ENCODE peak calls at places on chromosomes 1 and 21, in four cellular contexts. One of them, this sample, is unnamed.

GRCh38 chr21:24844672-24845071 is 762.6 kb downstream of the MRPL39 start:
- DNase-seq in IMR-90: peak; percentile 4
- DNase-seq in GM12878: no peak
- DNase-seq in K562: no peak
- DNase-seq in this sample: no peak

GRCh38 chr1:44500181-44501021 is 95.3 kb downstream of the RNF220 start:
- DNase-seq in IMR-90: no peak
- DNase-seq in GM12878: no peak
- DNase-seq in K562: peak; percentile 37
- DNase-seq in this sample: peak; percentile 59

GRCh38 chr1:109404838-109405237 is 7.1 kb upstream of the SORT1 start:
- DNase-seq in IMR-90: no peak
- DNase-seq in GM12878: no peak
- DNase-seq in K562: no peak
- DNase-seq in this sample: no peak

GRCh38 chr1:106700151-106700550 is 356.3 kb upstream of the PRMT6 start:
- DNase-seq in GM12878: no peak
- DNase-seq in K562: no peak
- DNase-seq in IMR-90: peak; percentile 16
- DNase-seq in this sample: no peak

GRCh38 chr21:28548291-28548690 is 444.4 kb downstream of the LTN1 start:
- DNase-seq in GM12878: no peak
- DNase-seq in K562: no peak
- DNase-seq in IMR-90: peak; percentile 27
- DNase-seq in this sample: no peak

GRCh38 chr1:58288624-58289142 is 257.8 kb downstream of the OMA1 start:
- DNase-seq in GM12878: no peak
- DNase-seq in K562: no peak
- DNase-seq in IMR-90: no peak
- DNase-seq in this sample: no peak

GRCh38 chr1:53525595-53525994 is 66.4 kb downstream of the DMRTB1 start:
- DNase-seq in GM12878: no peak
- DNase-seq in K562: peak; percentile 52
- DNase-seq in IMR-90: no peak
- DNase-seq in this sample: no peak

GRCh38 chr1:94265931-94266330 is 28.5 kb upstream of the ARHGAP29 start:
- DNase-seq in IMR-90: peak; percentile 31
- DNase-seq in GM12878: no peak
- DNase-seq in K562: no peak
- DNase-seq in this sample: peak; percentile 77

GRCh38 chr1:62045579-62045978 is 149.1 kb upstream of the L1TD1 start:
- DNase-seq in IMR-90: no peak
- DNase-seq in K562: peak; percentile 16
- DNase-seq in GM12878: no peak
- DNase-seq in this sample: no peak

GRCh38 chr1:77143529-77144121 is 75.6 kb downstream of the PIGK start:
- DNase-seq in IMR-90: peak; percentile 1
- DNase-seq in GM12878: no peak
- DNase-seq in K562: no peak
- DNase-seq in this sample: peak; percentile 16

GRCh38 chr1:93061895-93062792 is 16.9 kb upstream of the MTF2 start:
- DNase-seq in GM12878: no peak
- DNase-seq in IMR-90: peak; percentile 36
- DNase-seq in K562: peak; percentile 27
- DNase-seq in this sample: peak; percentile 29

GRCh38 chr1:230077436-230078221 is 10.6 kb downstream of the GALNT2 start:
- DNase-seq in GM12878: no peak
- DNase-seq in K562: no peak
- DNase-seq in IMR-90: peak; percentile 61
- DNase-seq in this sample: no peak

DNA sequence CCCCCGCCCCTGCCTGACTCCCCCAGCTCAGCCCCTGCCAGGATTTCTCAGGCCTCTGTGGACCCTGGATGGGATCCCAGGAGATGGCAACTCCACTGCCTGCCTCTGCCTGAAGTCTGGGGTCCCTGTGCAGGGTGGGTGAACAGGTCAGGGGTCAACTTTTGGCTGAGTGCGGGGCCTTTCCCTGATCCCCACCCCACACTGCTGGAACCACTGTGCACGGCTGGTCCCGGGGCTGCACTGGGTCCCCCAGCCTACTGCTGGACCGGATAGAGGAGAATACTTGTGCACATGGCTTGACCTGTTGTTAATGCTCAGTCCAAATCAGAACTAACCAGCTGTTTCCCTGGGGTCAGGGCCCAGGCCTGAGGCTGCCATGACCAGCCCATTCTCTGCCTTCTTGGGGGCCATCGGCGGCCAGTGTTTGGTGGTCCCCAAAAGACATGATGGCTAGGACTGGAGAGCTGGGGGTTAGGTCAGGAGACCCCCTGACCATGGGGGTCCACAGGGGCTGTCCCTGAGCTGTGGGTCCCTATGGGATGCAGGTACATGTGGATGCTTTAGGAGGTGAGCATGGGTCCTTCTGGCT is 19.2 kb upstream of the ZNF678 start:
- DNase-seq in IMR-90: no peak
- DNase-seq in K562: no peak
- DNase-seq in GM12878: no peak
- DNase-seq in this sample: no peak
- TF ChIP-seq FOS in IMR-90: no peak
- TF ChIP-seq FOS in K562: no peak
- TF ChIP-seq FOS in GM12878: no peak
- TF ChIP-seq FOS in this sample: no peak

GRCh38 chr1:234213576-234214128 is 159.6 kb upstream of the COA6 start:
- DNase-seq in IMR-90: no peak
- DNase-seq in K562: no peak
- DNase-seq in GM12878: no peak
- DNase-seq in this sample: no peak

GRCh38 chr1:234217316-234217840 is 155.9 kb upstream of the COA6 start:
- DNase-seq in K562: no peak
- DNase-seq in IMR-90: no peak
- DNase-seq in GM12878: no peak
- DNase-seq in this sample: no peak

GRCh38 chr1:234216116-234216703 is 157.0 kb upstream of the COA6 start:
- DNase-seq in GM12878: peak; percentile 45
- DNase-seq in K562: no peak
- DNase-seq in IMR-90: no peak
- DNase-seq in this sample: no peak

GRCh38 chr1:234214129-234214910 is 158.9 kb upstream of the COA6 start:
- DNase-seq in IMR-90: peak; percentile 7
- DNase-seq in GM12878: no peak
- DNase-seq in K562: no peak
- DNase-seq in this sample: no peak

DNA sequence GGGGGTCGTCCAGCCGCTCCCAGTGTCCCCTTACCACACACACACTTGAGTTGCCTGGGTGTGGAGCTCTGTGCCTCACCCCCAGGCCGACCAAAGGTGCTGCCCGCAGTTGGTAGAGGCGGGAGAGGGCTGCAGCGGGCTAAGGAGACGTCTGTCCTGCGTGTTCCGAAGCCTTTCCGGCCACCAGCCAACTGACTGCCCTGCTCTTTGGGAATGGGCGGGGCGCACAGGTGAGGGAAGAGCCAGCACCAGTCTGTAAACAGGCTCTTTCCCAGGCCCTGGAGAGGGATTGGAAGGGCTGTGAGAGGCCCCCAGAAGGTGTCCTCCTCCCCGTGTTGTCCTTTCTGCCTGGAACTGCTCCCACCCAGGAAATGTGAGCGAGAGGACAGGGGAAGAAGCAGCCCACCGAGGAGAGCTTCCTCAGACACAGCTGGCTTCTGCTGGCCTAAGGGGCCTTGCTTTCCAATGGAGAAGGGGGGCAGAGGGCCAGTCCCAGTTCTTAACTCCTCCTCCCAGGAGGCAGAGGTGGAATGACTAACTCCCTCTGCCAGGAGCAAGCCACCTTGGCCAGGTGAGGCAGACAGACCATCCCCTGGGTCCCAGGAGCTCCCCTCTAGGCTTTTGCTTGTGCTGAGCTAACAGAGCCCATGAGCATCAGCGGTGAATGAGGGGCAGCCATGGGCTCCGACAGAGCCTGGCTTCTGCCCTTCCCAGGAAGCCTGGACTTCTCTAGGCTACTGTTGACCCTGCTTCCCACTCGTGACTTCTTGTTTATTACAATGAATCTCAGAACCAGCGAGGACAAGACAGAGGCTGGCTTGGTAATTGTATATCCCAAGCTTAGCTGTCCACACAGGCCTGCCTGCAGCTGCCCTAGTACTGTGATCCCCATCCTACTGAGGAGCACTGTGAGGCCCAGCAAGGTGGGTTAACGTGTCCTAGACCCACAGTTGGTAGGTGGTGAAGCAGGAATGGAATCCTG is 158.1 kb upstream of the COA6 start:
- DNase-seq in GM12878: no peak
- DNase-seq in K562: no peak
- DNase-seq in IMR-90: no peak
- DNase-seq in this sample: no peak
- H3K4me2 ChIP-seq in GM12878: peak overlapping the region; percentile 90
- H3K4me2 ChIP-seq in K562: no peak overlapping the region
- H3K4me2 ChIP-seq in IMR-90: peak overlapping the region; percentile 65
- H3K4me2 ChIP-seq in this sample: no peak overlapping the region

GRCh38 chr1:30183895-30184294 is 539.5 kb downstream of the MATN1 start:
- DNase-seq in K562: no peak
- DNase-seq in IMR-90: no peak
- DNase-seq in GM12878: no peak
- DNase-seq in this sample: no peak

GRCh38 chr1:30185313-30185712 is 538.1 kb downstream of the MATN1 start:
- DNase-seq in K562: no peak
- DNase-seq in IMR-90: no peak
- DNase-seq in GM12878: no peak
- DNase-seq in this sample: no peak

GRCh38 chr1:30183006-30183405 is 540.4 kb downstream of the MATN1 start:
- DNase-seq in K562: no peak
- DNase-seq in IMR-90: no peak
- DNase-seq in GM12878: no peak
- DNase-seq in this sample: no peak

GRCh38 chr1:30185809-30186208 is 537.6 kb downstream of the MATN1 start:
- DNase-seq in K562: peak; percentile 30
- DNase-seq in GM12878: no peak
- DNase-seq in IMR-90: no peak
- DNase-seq in this sample: no peak

GRCh38 chr1:30184393-30185141 is 538.8 kb downstream of the MATN1 start:
- DNase-seq in IMR-90: no peak
- DNase-seq in GM12878: no peak
- DNase-seq in K562: peak; percentile 79
- DNase-seq in this sample: no peak
- H2AFZ ChIP-seq in IMR-90: no peak overlapping the region
- H2AFZ ChIP-seq in GM12878: no peak overlapping the region
- H2AFZ ChIP-seq in K562: peak overlapping the region; percentile 4
- H2AFZ ChIP-seq in this sample: no peak overlapping the region

DNA sequence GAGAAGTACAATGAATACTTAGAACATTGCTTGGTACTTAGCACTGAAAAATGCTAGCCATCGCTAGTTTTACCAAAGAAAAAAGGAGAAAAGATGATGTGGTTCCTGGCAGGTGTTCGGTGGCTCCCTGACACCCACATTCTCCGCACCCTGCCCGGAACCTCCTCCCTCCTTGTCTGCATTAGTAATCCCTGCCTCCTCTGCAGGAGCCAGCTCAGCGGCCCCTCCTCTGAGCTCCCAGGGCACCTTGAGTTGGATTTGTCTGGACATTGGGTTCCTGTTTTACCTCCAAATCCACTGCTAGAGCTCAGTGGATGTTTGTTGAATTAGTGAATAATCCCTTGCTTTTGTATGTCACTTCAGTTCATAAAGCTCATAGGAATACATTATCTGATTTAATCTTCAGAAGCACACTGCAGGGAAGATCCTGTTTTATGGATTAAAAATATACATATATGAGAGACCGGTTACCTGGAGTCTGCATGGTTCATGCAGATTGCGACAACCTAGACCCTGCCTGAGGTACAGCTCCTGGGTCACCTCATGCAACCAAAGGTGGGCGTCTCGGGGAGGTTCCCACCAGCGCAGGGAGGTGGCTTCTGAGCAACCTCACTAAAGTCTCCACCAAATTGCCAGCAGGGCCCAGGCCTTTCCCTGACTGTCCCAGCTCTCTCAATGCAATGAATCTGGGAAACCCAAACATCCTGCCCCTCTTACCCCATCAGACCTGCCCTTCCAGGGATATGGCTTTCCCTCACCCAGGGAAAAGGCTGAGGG is 24.2 kb downstream of the PCAT6 start:
- DNase-seq in K562: no peak
- DNase-seq in GM12878: no peak
- DNase-seq in IMR-90: no peak
- DNase-seq in this sample: no peak
- TF ChIP-seq FOS in K562: no peak
- TF ChIP-seq FOS in GM12878: no peak
- TF ChIP-seq FOS in IMR-90: no peak
- TF ChIP-seq FOS in this sample: no peak

GRCh38 chr1:16076871-16077250 is 3.4 kb upstream of the FAM131C start:
- DNase-seq in GM12878: no peak
- DNase-seq in IMR-90: peak; percentile 33
- DNase-seq in K562: no peak
- DNase-seq in this sample: no peak

GRCh38 chr1:16077430-16078245 is 4.2 kb upstream of the FAM131C start:
- DNase-seq in GM12878: no peak
- DNase-seq in IMR-90: peak; percentile 30
- DNase-seq in K562: no peak
- DNase-seq in this sample: no peak

GRCh38 chr1:16074217-16074616 is 766 bp upstream of the FAM131C start:
- DNase-seq in K562: no peak
- DNase-seq in GM12878: no peak
- DNase-seq in IMR-90: no peak
- DNase-seq in this sample: no peak

GRCh38 chr1:16075337-16076002 is 2.0 kb upstream of the FAM131C start:
- DNase-seq in GM12878: no peak
- DNase-seq in K562: no peak
- DNase-seq in IMR-90: peak; percentile 85
- DNase-seq in this sample: no peak

GRCh38 chr1:16076003-16076870 is 2.8 kb upstream of the FAM131C start:
- DNase-seq in GM12878: no peak
- DNase-seq in IMR-90: peak; percentile 98
- DNase-seq in K562: peak; percentile 81
- DNase-seq in this sample: peak; percentile 44
- H3K4me2 ChIP-seq in GM12878: no peak overlapping the region
- H3K4me2 ChIP-seq in IMR-90: peak overlapping the region; percentile 28
- H3K4me2 ChIP-seq in K562: peak overlapping the region; percentile 62
- H3K4me2 ChIP-seq in this sample: no peak overlapping the region

DNA sequence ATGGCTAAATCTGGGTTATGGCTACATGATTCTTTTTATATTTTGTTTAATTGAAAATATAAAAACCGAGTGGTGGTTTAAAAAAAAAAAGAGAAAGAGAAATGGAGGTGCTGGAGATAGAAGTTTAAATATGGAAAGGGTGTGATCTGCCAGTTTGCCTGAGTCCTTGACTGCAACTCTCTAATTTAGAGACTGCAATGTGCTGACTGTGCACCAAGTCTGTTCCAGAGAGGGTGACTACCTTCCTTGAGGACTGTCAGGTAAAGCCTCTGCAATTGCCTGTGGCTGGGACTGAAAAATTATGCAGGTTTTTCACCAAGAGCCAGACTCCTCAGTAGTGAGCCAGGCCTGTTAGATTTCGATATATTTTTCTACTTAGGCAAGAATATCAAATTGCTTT is 1326.3 kb downstream of the BRINP3 start:
- DNase-seq in IMR-90: no peak
- DNase-seq in GM12878: no peak
- DNase-seq in K562: no peak
- DNase-seq in this sample: no peak
- H2AFZ ChIP-seq in IMR-90: no peak overlapping the region
- H2AFZ ChIP-seq in GM12878: no peak overlapping the region
- H2AFZ ChIP-seq in K562: no peak overlapping the region
- H2AFZ ChIP-seq in this sample: no peak overlapping the region